ENCODE peak calls at places on chromosomes 12 and 14, in six cellular contexts. G is NCI-H2081, O is iris pigment epithelial cell, S is heart right ventricle, Y is GM23248, X is left colon. H is an unnamed sample.

GRCh38 chr14:102094101-102094500 is 7.3 kb upstream of the HSP90AA1 start:
- DNase-seq in Y (no peak), G (no peak), O (no peak), S (no peak), X (no peak), H (no peak)

GRCh38 chr12:108594-108993 is 42.0 kb downstream of the IQSEC3 start:
- DNase-seq in G (peak), O (no peak), Y (no peak), X (peak), S (peak), H (no peak)

GRCh38 chr14:21868442-21869046 is 194.9 kb upstream of the OR4E1 start:
- DNase-seq in X (peak), S (peak), O (peak), Y (peak), G (peak), H (peak)

GRCh38 chr12:879641-880040 is 69.9 kb downstream of the RAD52 start:
- DNase-seq in X (no peak), O (peak), S (no peak), G (no peak), Y (peak), H (no peak)

GRCh38 chr12:56941299-56942017 is 7.2 kb upstream of the SDR9C7 start:
- DNase-seq in Y (peak), G (no peak), X (no peak), S (no peak), O (peak), H (no peak)

GRCh38 chr12:64551676-64552075 is 58.6 kb upstream of the RASSF3 start:
- DNase-seq in G (no peak), X (no peak), Y (peak), S (no peak), O (no peak), H (no peak)

GRCh38 chr14:61568572-61569011 is 126.7 kb upstream of the HIF1A start:
- DNase-seq in Y (no peak), O (no peak), X (no peak), G (no peak), S (no peak), H (no peak)

GRCh38 chr14:63249112-63249511 is 44.9 kb downstream of the RHOJ start:
- DNase-seq in G (no peak), O (peak), X (no peak), Y (peak), S (peak), H (no peak)

GRCh38 chr12:68180792-68181744 is 21.5 kb upstream of the IFNG start:
- DNase-seq in S (no peak), X (no peak), O (peak), G (peak), Y (no peak), H (no peak)

GRCh38 chr14:50821471-50822464 is 9.2 kb downstream of the NIN start:
- DNase-seq in S (no peak), O (no peak), Y (no peak), G (no peak), X (no peak), H (no peak)

GRCh38 chr12:92528097-92528496 is 174.7 kb upstream of the PLEKHG7 start:
- DNase-seq in O (no peak), X (no peak), S (no peak), G (no peak), Y (no peak), H (no peak)